ENCODE peak calls at places on chromosomes 7 and 10, in six cellular contexts. Q is activated CD4-positive, CD25-positive, alpha-beta regulatory T cell treated with anti-CD3 and anti-CD28 coated beads, Interleukin-2, amount 50 U/mL, for 72 hours; A is SJSA1; D is Caki2; X is stimulated activated CD4-positive, alpha-beta T cell treated with anti-CD3 and anti-CD28 coated beads, Interleukin-1b, Interleukin-23, amount 100 ng/mL, for 24 hours; R is ELR. T is an unnamed sample.

GRCh38 chr7:154872811-154873570 is 129.9 kb downstream of the PAXIP1 start:
- DNase-seq in Q (no peak), A (no peak), D (no peak), X (no peak), R (no peak), T (no peak)

GRCh38 chr7:71752171-71752935 is 620.4 kb downstream of the GALNT17 start:
- DNase-seq in Q (peak), A (no peak), D (peak), X (no peak), R (no peak), T (peak)

GRCh38 chr10:14032406-14032998 is 298.2 kb downstream of the FRMD4A start:
- DNase-seq in Q (peak), A (no peak), D (no peak), X (peak), R (peak), T (no peak)

GRCh38 chr7:137443616-137444015 is 100.1 kb upstream of the PTN start:
- DNase-seq in Q (no peak), A (no peak), D (no peak), X (no peak), R (peak), T (no peak)

GRCh38 chr7:84092207-84092606 is 102.4 kb downstream of the SEMA3A start:
- DNase-seq in Q (no peak), A (peak), D (no peak), X (no peak), R (peak), T (no peak)

GRCh38 chr10:132458595-132459251 is 61.7 kb downstream of the PWWP2B start:
- DNase-seq in Q (peak), A (peak), D (no peak), X (peak), R (peak), T (peak)

GRCh38 chr7:66145404-66145843 is 30.8 kb downstream of the CRCP start:
- DNase-seq in Q (no peak), A (no peak), D (no peak), X (no peak), R (no peak), T (peak)

GRCh38 chr7:114901771-114902170 is 20.1 kb upstream of the MDFIC start:
- DNase-seq in Q (no peak), A (peak), D (no peak), X (no peak), R (peak), T (no peak)

GRCh38 chr10:102403115-102403514 is 7.6 kb downstream of the NFKB2 start:
- DNase-seq in Q (no peak), A (no peak), D (no peak), X (no peak), R (no peak), T (no peak)

GRCh38 chr7:31083205-31083801 is 31.2 kb downstream of the ADCYAP1R1 start:
- DNase-seq in Q (no peak), A (no peak), D (no peak), X (no peak), R (no peak), T (no peak)

GRCh38 chr10:95221124-95221523 is 27.1 kb downstream of the ACSM6 start:
- DNase-seq in Q (no peak), A (peak), D (peak), X (no peak), R (peak), T (no peak)

GRCh38 chr10:72049969-72050781 is 38.2 kb downstream of the SPOCK2 start:
- DNase-seq in Q (no peak), A (no peak), D (no peak), X (no peak), R (no peak), T (no peak)

GRCh38 chr7:155371331-155371883 is 73.7 kb downstream of the INSIG1 start:
- DNase-seq in Q (no peak), A (no peak), D (no peak), X (no peak), R (no peak), T (no peak)

GRCh38 chr7:158958618-158959017 is 102.3 kb downstream of the DYNC2I1 start:
- DNase-seq in Q (no peak), A (no peak), D (no peak), X (no peak), R (no peak), T (no peak)

GRCh38 chr10:101568054-101568745 is 19.9 kb downstream of the POLL start:
- DNase-seq in Q (no peak), A (no peak), D (no peak), X (no peak), R (no peak), T (no peak)

GRCh38 chr10:126924915-126925300 is 19.7 kb downstream of the DOCK1 start:
- DNase-seq in Q (no peak), A (no peak), D (no peak), X (no peak), R (peak), T (no peak)

GRCh38 chr10:52653510-52653909 is 119.1 kb downstream of the MBL2 start:
- DNase-seq in Q (no peak), A (no peak), D (no peak), X (no peak), R (no peak), T (peak)

GRCh38 chr10:123129553-123130271 is 6.1 kb upstream of the HMX3 start:
- DNase-seq in Q (no peak), A (no peak), D (peak), X (no peak), R (no peak), T (no peak)

GRCh38 chr7:77532247-77532646 is 4.8 kb upstream of the PTPN12 start:
- DNase-seq in Q (no peak), A (no peak), D (no peak), X (no peak), R (no peak), T (no peak)

GRCh38 chr7:148894596-148894995 is 10.5 kb upstream of the EZH2 start:
- DNase-seq in Q (no peak), A (no peak), D (no peak), X (no peak), R (peak), T (no peak)

GRCh38 chr7:134547738-134548054 is 1.2 kb upstream of the AKR1B15 start:
- DNase-seq in Q (no peak), A (no peak), D (no peak), X (no peak), R (peak), T (peak)